ENCODE peak calls at places on chromosomes 4 and X, in six cellular contexts. One of them, this sample, is unnamed.

GRCh38 chrX:16992411-16992810 is 46.0 kb downstream of the REPS2 start:
- DNase-seq in WTC11: no peak
- DNase-seq in HepG2: no peak
- DNase-seq in H1: no peak
- DNase-seq in K562: no peak
- DNase-seq in GM12878: no peak
- DNase-seq in this sample: no peak

GRCh38 chrX:22652596-22652995 is 347.2 kb upstream of the DDX53 start:
- DNase-seq in WTC11: peak; percentile 18
- DNase-seq in HepG2: peak; percentile 8
- DNase-seq in H1: peak; percentile 43
- DNase-seq in K562: no peak
- DNase-seq in GM12878: no peak
- DNase-seq in this sample: peak; percentile 59

GRCh38 chr4:87716350-87717041 is 66.4 kb downstream of the DMP1 start:
- DNase-seq in WTC11: no peak
- DNase-seq in HepG2: no peak
- DNase-seq in H1: no peak
- DNase-seq in K562: no peak
- DNase-seq in GM12878: no peak
- DNase-seq in this sample: no peak

GRCh38 chrX:37315511-37316248 is 33.5 kb upstream of the PRRG1 start:
- DNase-seq in WTC11: no peak
- DNase-seq in HepG2: peak; percentile 8
- DNase-seq in H1: no peak
- DNase-seq in K562: no peak
- DNase-seq in GM12878: no peak
- DNase-seq in this sample: no peak

GRCh38 chrX:10756365-10756915 is 136.1 kb upstream of the MID1 start:
- DNase-seq in WTC11: no peak
- DNase-seq in HepG2: no peak
- DNase-seq in H1: no peak
- DNase-seq in K562: no peak
- DNase-seq in GM12878: no peak
- DNase-seq in this sample: peak; percentile 19

GRCh38 chrX:32155044-32155638 is 1056.2 kb downstream of the DMD start:
- DNase-seq in WTC11: no peak
- DNase-seq in HepG2: no peak
- DNase-seq in H1: peak; percentile 42
- DNase-seq in K562: no peak
- DNase-seq in GM12878: no peak
- DNase-seq in this sample: peak; percentile 13

GRCh38 chr4:23374280-23374679 is 515.6 kb downstream of the PPARGC1A start:
- DNase-seq in WTC11: no peak
- DNase-seq in HepG2: no peak
- DNase-seq in H1: no peak
- DNase-seq in K562: no peak
- DNase-seq in GM12878: no peak
- DNase-seq in this sample: no peak

GRCh38 chrX:153153516-153153915 is 25.6 kb upstream of the MAGEA1 start:
- DNase-seq in WTC11: no peak
- DNase-seq in HepG2: no peak
- DNase-seq in H1: no peak
- DNase-seq in K562: no peak
- DNase-seq in GM12878: no peak
- DNase-seq in this sample: no peak

DNA sequence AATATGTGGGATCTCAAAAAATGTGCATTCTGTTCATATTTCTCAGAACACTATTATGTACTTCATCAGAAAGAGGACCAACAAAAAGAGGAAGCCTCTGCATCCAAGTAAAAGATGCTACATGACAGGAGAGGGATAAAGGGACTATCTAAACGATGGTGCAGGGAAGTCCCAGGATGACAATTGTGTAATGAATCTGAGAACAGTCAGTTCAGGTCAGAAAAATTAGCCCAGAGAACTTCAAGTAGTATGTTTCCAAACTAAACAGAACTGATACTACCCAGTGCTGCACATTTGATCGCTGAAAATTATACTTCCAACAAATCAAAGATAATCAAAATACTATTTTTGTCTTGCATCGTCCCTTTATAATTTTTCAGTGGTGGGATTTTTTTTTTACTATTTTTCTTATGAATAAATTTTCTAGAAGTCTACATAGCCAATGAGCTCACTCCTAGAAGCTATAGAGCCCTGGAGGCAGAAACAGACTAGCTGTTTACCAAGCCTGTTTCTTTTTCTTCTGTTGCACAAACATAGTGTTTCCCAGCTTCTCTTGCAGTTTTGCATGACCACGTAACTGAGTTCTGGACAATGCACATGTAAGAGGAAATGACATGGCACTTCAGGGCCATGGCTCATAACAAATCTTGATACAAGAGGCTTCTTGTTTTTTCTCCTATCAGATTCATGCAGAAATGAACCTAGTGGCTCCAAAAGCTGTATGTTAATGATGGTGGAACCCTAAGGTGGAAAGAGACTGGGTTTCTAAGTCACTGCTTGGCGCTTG is 127.2 kb downstream of the ZNF330 start:
- DNase-seq in WTC11: no peak
- DNase-seq in HepG2: no peak
- DNase-seq in H1: no peak
- DNase-seq in K562: no peak
- DNase-seq in GM12878: no peak
- DNase-seq in this sample: no peak
- TF ChIP-seq CREB1 in WTC11: no peak
- TF ChIP-seq CREB1 in HepG2: no peak
- TF ChIP-seq CREB1 in H1: no peak
- TF ChIP-seq CREB1 in K562: no peak
- TF ChIP-seq CREB1 in GM12878: no peak
- TF ChIP-seq CREB1 in this sample: no peak

GRCh38 chrX:3522016-3522690 is 175.7 kb upstream of the MXRA5 start:
- DNase-seq in WTC11: no peak
- DNase-seq in HepG2: no peak
- DNase-seq in H1: no peak
- DNase-seq in K562: no peak
- DNase-seq in GM12878: no peak
- DNase-seq in this sample: no peak
- TF ChIP-seq CREB1 in WTC11: no peak
- TF ChIP-seq CREB1 in HepG2: no peak
- TF ChIP-seq CREB1 in H1: no peak
- TF ChIP-seq CREB1 in K562: no peak
- TF ChIP-seq CREB1 in GM12878: no peak
- TF ChIP-seq CREB1 in this sample: no peak

DNA sequence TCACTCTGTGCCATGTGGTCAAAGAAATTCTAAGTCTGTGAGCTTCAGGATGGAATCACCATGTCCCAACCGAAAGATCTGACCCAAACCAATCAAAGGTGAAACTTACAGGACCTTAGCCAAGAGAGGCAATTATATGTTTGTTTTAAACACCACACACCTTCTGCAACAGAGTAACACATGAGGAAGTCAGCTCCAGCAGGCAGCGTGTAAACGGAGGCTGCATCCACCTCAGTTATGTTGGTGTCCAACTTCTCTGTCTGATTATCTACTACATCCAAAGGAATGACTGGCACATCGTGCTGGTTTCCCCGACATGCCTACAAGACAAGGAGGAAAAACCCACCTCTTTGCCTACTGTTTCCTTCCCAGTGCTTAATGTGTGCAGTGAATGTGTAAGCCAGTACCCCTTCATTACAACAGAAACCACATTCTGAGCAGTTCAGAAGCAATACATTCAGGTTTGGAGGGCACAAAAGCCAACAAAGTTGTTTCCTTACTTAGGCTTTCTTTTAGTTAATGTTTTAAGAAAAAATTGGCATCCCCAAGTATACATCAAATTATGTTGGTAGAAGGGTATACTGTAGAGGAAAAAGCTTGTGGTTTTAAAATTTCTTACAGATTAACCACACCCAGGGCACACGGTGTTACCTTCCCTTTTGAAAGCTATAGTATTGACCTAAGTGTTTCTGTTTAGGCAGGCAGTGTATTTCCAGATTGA is 12.4 kb downstream of the CASP6 start:
- DNase-seq in WTC11: no peak
- DNase-seq in HepG2: no peak
- DNase-seq in H1: no peak
- DNase-seq in K562: no peak
- DNase-seq in GM12878: peak; percentile 31
- DNase-seq in this sample: no peak
- TF ChIP-seq CREB1 in WTC11: no peak
- TF ChIP-seq CREB1 in HepG2: no peak
- TF ChIP-seq CREB1 in H1: no peak
- TF ChIP-seq CREB1 in K562: no peak
- TF ChIP-seq CREB1 in GM12878: no peak
- TF ChIP-seq CREB1 in this sample: no peak

DNA sequence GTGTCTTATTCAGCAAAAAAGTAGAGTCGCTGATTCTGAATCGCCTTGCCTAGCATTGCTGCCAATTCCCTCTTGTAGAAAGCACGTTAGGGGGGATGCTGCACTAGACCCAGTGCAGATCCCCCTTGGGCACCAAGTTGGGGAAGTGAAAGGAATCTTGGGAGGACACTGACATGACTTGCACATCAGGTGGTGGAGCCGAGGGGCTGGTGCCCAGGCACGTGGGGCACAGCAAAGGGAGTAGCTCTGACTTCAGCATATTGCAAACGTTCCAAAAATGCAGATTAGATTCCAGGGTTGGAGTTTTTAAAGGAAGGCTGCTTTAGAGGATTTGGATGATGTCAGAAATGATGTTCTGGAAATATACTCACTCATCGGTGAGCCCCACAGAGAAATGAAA is 47.4 kb upstream of the GPM6B start:
- DNase-seq in WTC11: no peak
- DNase-seq in HepG2: no peak
- DNase-seq in H1: no peak
- DNase-seq in K562: no peak
- DNase-seq in GM12878: no peak
- DNase-seq in this sample: no peak
- TF ChIP-seq CREB1 in WTC11: no peak
- TF ChIP-seq CREB1 in HepG2: no peak
- TF ChIP-seq CREB1 in H1: no peak
- TF ChIP-seq CREB1 in K562: no peak
- TF ChIP-seq CREB1 in GM12878: no peak
- TF ChIP-seq CREB1 in this sample: no peak